ENCODE peak calls at places on chromosomes 2 and 18, in seven cellular contexts. Q is brain microvascular endothelial cell, Y is astrocyte of the cerebellum, R is cardiac muscle cell, B is choroid plexus epithelial cell, I is HFF-Myc, X is IMR-90. W is an unnamed sample.

GRCh38 chr2:220708366-220708765 is 863.7 kb downstream of the EPHA4 start:
- DNase-seq in Q (peak), Y (peak), R (no peak), B (peak), I (peak), X (peak), W (no peak)

GRCh38 chr2:217399288-217399687 is 539.4 kb upstream of the TNP1 start:
- DNase-seq in Q (peak), Y (no peak), R (no peak), B (no peak), I (no peak), X (peak), W (no peak)

GRCh38 chr2:208049441-208049840 is 24.1 kb upstream of the PLEKHM3 start:
- DNase-seq in Q (no peak), Y (no peak), R (no peak), B (no peak), I (no peak), X (no peak), W (no peak)

GRCh38 chr2:200615247-200615646 is 29.4 kb downstream of the AOX1 start:
- DNase-seq in Q (peak), Y (peak), R (no peak), B (peak), I (peak), X (peak), W (no peak)

GRCh38 chr2:41896186-41896846 is 151.5 kb upstream of the PKDCC start:
- DNase-seq in Q (no peak), Y (no peak), R (no peak), B (no peak), I (no peak), X (no peak), W (no peak)

GRCh38 chr2:239751719-239752355 is 273.3 kb downstream of the NDUFA10 start:
- DNase-seq in Q (no peak), Y (no peak), R (no peak), B (no peak), I (no peak), X (no peak), W (no peak)

GRCh38 chr2:96893289-96894150 is 23.6 kb upstream of the SEMA4C start:
- DNase-seq in Q (no peak), Y (no peak), R (no peak), B (no peak), I (no peak), X (no peak), W (no peak)

GRCh38 chr2:27185331-27186026 is 26.4 kb upstream of the ATRAID start:
- DNase-seq in Q (no peak), Y (no peak), R (peak), B (peak), I (no peak), X (peak), W (peak)

GRCh38 chr18:33467531-33467930 is 27.0 kb upstream of the CCDC178 start:
- DNase-seq in Q (no peak), Y (no peak), R (no peak), B (peak), I (no peak), X (no peak), W (no peak)

GRCh38 chr2:29589440-29590103 is 331.8 kb downstream of the ALK start:
- DNase-seq in Q (no peak), Y (no peak), R (no peak), B (no peak), I (no peak), X (no peak), W (no peak)

GRCh38 chr2:32516567-32516966 is 111.3 kb upstream of the TTC27 start:
- DNase-seq in Q (no peak), Y (no peak), R (no peak), B (no peak), I (no peak), X (no peak), W (no peak)

GRCh38 chr2:66495788-66496640 is 61.1 kb downstream of the MEIS1 start:
- DNase-seq in Q (peak), Y (peak), R (no peak), B (peak), I (peak), X (peak), W (peak)

GRCh38 chr2:137689549-137689948 is 274.7 kb upstream of the HNMT start:
- DNase-seq in Q (peak), Y (no peak), R (no peak), B (peak), I (no peak), X (no peak), W (no peak)

GRCh38 chr2:101725515-101726192 is 28.1 kb downstream of the MAP4K4 start:
- DNase-seq in Q (no peak), Y (no peak), R (no peak), B (no peak), I (no peak), X (no peak), W (no peak)

GRCh38 chr2:99139003-99139402 is 2.5 kb upstream of the C2orf15 start:
- DNase-seq in Q (no peak), Y (no peak), R (no peak), B (no peak), I (no peak), X (no peak), W (no peak)

GRCh38 chr2:112958428-112959108 is 19.2 kb upstream of the IL36G start:
- DNase-seq in Q (peak), Y (peak), R (peak), B (peak), I (peak), X (peak), W (no peak)

GRCh38 chr2:100196786-100197494 is 54.5 kb upstream of the AFF3 start:
- DNase-seq in Q (no peak), Y (no peak), R (no peak), B (peak), I (no peak), X (peak), W (peak)

GRCh38 chr18:60500960-60501359 is 128.4 kb upstream of the MC4R start:
- DNase-seq in Q (no peak), Y (no peak), R (no peak), B (no peak), I (no peak), X (no peak), W (no peak)

GRCh38 chr2:71276311-71277158 is 49.6 kb upstream of the PAIP2B start:
- DNase-seq in Q (peak), Y (peak), R (peak), B (peak), I (peak), X (peak), W (no peak)

GRCh38 chr2:127046579-127046978 is 60.4 kb downstream of the BIN1 start:
- DNase-seq in Q (no peak), Y (no peak), R (no peak), B (no peak), I (no peak), X (no peak), W (no peak)

GRCh38 chr2:122261923-122262322 is 506.5 kb downstream of the TSN start:
- DNase-seq in Q (no peak), Y (no peak), R (no peak), B (no peak), I (no peak), X (no peak), W (no peak)

DNA sequence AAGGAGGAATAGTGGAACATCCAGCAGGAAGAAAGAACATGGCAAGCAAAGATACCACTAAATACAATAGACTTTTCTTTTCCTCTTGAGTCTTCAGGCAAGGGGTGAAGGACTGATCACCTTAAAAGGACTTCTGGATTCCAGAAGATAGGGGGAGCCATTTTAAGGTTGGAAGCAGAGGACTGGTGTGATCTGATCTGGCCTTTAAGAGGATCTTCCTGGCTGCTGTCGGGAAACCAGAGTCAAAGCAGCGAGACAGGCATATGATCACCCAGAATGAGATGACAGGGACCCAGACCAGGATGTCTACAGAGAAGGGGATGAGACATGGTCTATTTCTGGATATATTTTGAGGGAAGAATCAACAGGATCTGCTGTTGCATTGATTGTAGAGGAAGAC is 558.0 kb downstream of the STK39 start:
- DNase-seq in Q (no peak), Y (no peak), R (no peak), B (no peak), I (no peak), X (no peak), W (no peak)
- TF ChIP-seq CTCF in Q (no peak), Y (no peak), R (no peak), B (peak), I (no peak), X (no peak), W (no peak)

GRCh38 chr18:22166070-22166972 is 3.1 kb upstream of the GATA6 start:
- DNase-seq in Q (no peak), Y (no peak), R (peak), B (no peak), I (no peak), X (no peak), W (no peak)
- H3K4me3 ChIP-seq in Q (no peak), Y (no peak), R (peak), B (peak), I (no peak), X (no peak), W (no peak)

GRCh38 chr2:240778426-240778825 is 41.6 kb downstream of the KIF1A start:
- DNase-seq in Q (no peak), Y (no peak), R (no peak), B (no peak), I (no peak), X (no peak), W (no peak)

GRCh38 chr2:240782221-240782885 is 37.7 kb downstream of the KIF1A start:
- DNase-seq in Q (no peak), Y (no peak), R (no peak), B (no peak), I (no peak), X (no peak), W (no peak)

GRCh38 chr2:240781471-240782220 is 38.4 kb downstream of the KIF1A start:
- DNase-seq in Q (no peak), Y (no peak), R (no peak), B (no peak), I (no peak), X (no peak), W (no peak)

GRCh38 chr2:240777416-240778212 is 42.4 kb downstream of the KIF1A start:
- DNase-seq in Q (no peak), Y (no peak), R (no peak), B (no peak), I (no peak), X (no peak), W (no peak)

DNA sequence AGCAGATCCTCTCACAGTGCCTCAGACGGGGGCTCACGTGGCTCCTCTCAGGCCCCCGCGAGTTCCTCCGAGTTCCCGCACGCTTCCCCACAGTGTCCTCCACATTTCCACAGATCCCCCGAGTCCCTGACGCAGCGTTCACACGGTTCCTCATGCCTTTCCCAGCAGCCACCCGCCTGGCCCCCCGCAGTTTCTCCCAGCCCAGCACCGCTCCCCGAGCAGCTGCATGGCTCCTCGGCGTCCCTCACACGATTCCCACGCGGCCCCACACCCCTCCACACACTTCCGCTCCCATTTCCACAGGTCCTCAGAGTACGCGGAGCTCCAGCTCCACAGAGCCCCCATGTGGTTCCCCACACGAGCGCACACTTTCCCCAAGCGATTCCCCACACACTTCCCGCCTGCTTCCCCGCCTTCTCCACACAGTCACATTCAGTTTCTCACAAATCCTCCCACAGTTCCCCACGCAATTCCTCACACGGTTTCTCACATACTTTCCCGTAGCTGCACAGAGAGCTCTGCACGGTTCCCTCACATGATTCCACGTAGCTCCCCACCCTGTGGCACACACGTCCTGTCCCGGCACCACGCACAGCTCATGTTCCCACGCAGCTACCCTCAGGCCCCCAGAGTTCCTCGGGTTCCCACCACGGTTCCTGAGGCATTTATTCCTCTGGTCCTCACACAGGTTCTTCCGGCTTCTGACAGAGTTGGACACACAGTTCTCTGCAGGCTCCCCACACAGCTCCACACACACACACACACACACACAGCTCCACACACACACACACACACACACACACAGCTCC is 39.8 kb downstream of the KIF1A start:
- DNase-seq in Q (no peak), Y (no peak), R (no peak), B (no peak), I (no peak), X (no peak), W (no peak)
- TF ChIP-seq CTCF in Q (no peak), Y (no peak), R (no peak), B (peak), I (no peak), X (no peak), W (no peak)

GRCh38 chr18:48924621-48925601 is 25.9 kb downstream of the SMAD7 start:
- DNase-seq in Q (no peak), Y (no peak), R (no peak), B (no peak), I (no peak), X (no peak), W (no peak)
- H3K4me3 ChIP-seq in Q (no peak), Y (no peak), R (no peak), B (no peak), I (no peak), X (no peak), W (no peak)

W was measured in AG04449.